ENCODE peak calls at places on chromosomes 6 and 20, in nine cellular contexts. S is OCI-LY7, X is keratinocyte, T is hepatocyte, C is H1, R is GM23338, D is GM23248, P is neural progenitor cell, O is astrocyte. N is an unnamed sample. For H3K4me1 and H3K79me2, the result is how much of the 10 kb centered on the place peaks cover.

GRCh38 chr6:85747654-85748053 is 105.0 kb upstream of the SYNCRIP start:
- DNase-seq in S (no peak), X (no peak), T (peak), C (no peak), R (no peak), D (peak), P (no peak), O (peak), N (no peak)

GRCh38 chr6:5499644-5500306 is 238.5 kb downstream of the FARS2 start:
- DNase-seq in S (no peak), X (no peak), T (no peak), C (no peak), R (no peak), D (peak), P (no peak), O (peak), N (no peak)

GRCh38 chr6:36615018-36615761 is 21.0 kb downstream of the SRSF3 start:
- DNase-seq in S (peak), X (no peak), T (peak), C (no peak), R (peak), D (peak), P (peak), O (no peak), N (peak)

GRCh38 chr6:3650959-3651697 is 100.4 kb downstream of the PXDC1 start:
- DNase-seq in S (no peak), X (no peak), T (peak), C (no peak), R (no peak), D (no peak), P (no peak), O (no peak), N (no peak)

GRCh38 chr20:50635676-50636600 is 55.4 kb downstream of the RIPOR3 start:
- DNase-seq in S (peak), X (no peak), T (peak), C (no peak), R (peak), D (peak), P (peak), O (no peak), N (peak)

GRCh38 chr6:163287626-163288025 is 126.9 kb upstream of the QKI start:
- DNase-seq in S (no peak), X (no peak), T (no peak), C (no peak), R (no peak), D (no peak), P (no peak), O (peak), N (no peak)

GRCh38 chr20:8389381-8390368 is 257.6 kb downstream of the PLCB1 start:
- DNase-seq in S (peak), X (no peak), T (peak), C (no peak), R (peak), D (peak), P (peak), O (peak), N (peak)

GRCh38 chr6:107809966-107810365 is 14.1 kb downstream of the SCML4 start:
- DNase-seq in S (no peak), X (no peak), T (no peak), C (no peak), R (no peak), D (no peak), P (no peak), O (no peak), N (no peak)

GRCh38 chr6:160960839-160961238 is 30.7 kb upstream of the MAP3K4 start:
- DNase-seq in S (no peak), X (no peak), T (no peak), C (no peak), R (no peak), D (no peak), P (no peak), O (no peak), N (no peak)

GRCh38 chr6:97841763-97842162 is 558.7 kb upstream of the MMS22L start:
- DNase-seq in S (no peak), X (no peak), T (no peak), C (no peak), R (no peak), D (peak), P (no peak), O (peak), N (no peak)

GRCh38 chr6:39815356-39815755 is 23.2 kb downstream of the DAAM2 start:
- DNase-seq in S (no peak), X (no peak), T (no peak), C (no peak), R (no peak), D (no peak), P (no peak), O (no peak), N (no peak)
- H3K4me1 ChIP-seq in S (half or more), X (under half), T (under half), C (under half), R (under half), D (under half), P (under half), O (under half), N (under half)

DNA sequence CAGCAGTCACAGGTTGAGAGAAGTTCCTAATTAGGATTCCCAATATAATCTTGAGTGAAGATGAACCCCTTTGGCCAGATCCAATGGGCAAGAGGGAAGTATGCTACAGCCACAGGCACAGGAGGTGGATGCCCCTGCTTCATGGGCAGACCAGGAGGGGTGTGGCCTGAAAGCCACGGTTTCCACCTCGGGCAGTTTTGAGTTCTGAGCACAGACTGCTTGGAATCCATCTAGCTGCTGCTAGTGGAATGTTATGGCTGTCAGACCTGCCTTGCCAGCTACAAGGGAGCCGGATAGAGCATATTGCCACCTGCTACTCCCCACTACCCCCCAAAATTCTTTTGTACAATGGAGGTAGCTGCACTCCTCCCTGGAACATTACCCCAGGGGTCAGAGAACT is 672.9 kb downstream of the HACE1 start:
- DNase-seq in S (no peak), X (no peak), T (no peak), C (no peak), R (no peak), D (no peak), P (no peak), O (no peak), N (no peak)
- H3K4me2 ChIP-seq in S (no peak), X (no peak), T (no peak), C (no peak), R (no peak), D (no peak), P (no peak), O (no peak), N (no peak)

GRCh38 chr6:156867121-156867520 is 89.9 kb downstream of the ARID1B start:
- DNase-seq in S (no peak), X (no peak), T (no peak), C (no peak), R (no peak), D (no peak), P (no peak), O (no peak), N (no peak)

GRCh38 chr6:156864557-156864956 is 87.4 kb downstream of the ARID1B start:
- DNase-seq in S (no peak), X (no peak), T (no peak), C (no peak), R (no peak), D (no peak), P (no peak), O (peak), N (no peak)

GRCh38 chr6:156863504-156863903 is 86.3 kb downstream of the ARID1B start:
- DNase-seq in S (no peak), X (no peak), T (no peak), C (no peak), R (no peak), D (no peak), P (no peak), O (no peak), N (no peak)

GRCh38 chr6:156866181-156866862 is 89.1 kb downstream of the ARID1B start:
- DNase-seq in S (peak), X (no peak), T (peak), C (no peak), R (no peak), D (no peak), P (no peak), O (peak), N (peak)

DNA sequence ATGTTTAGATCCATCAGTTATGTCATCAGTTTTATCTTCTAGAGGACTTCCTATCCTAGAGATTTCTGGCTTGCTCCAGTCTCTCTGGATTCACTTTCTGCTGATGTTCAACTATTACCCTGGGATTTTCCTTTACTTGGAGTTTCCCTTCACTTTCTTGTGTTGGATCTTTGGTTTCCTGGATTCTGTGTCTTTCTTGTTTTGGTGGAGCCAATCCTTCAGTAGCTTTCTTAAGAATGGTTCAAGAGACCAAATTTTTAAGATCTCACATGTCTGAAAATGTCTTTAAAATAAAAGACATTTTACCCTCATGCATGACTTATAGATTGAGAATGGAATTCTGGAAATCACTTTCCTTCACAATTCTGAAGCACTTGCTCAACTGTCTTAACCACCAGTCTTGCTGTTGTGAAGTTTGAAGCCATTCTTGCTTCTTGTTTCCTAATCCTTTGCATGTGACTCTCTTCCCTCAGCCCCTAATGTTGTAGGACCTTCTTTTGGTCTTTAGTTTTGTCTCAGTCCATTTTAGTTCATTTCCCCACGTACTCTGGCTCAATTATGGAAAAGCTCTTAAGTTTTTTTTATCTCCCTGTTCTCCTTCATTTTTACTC is 87.9 kb downstream of the ARID1B start:
- DNase-seq in S (no peak), X (no peak), T (no peak), C (no peak), R (no peak), D (peak), P (no peak), O (no peak), N (no peak)
- H3K79me2 ChIP-seq in S (half or more), X (half or more), T (half or more), C (half or more), R (half or more), D (half or more), P (half or more), O (half or more), N (half or more)

GRCh38 chr20:19973920-19974620 is 43.1 kb upstream of the NAA20 start:
- DNase-seq in S (no peak), X (no peak), T (peak), C (no peak), R (no peak), D (peak), P (no peak), O (peak), N (no peak)
- H3K4me1 ChIP-seq in S (under half), X (under half), T (under half), C (under half), R (under half), D (under half), P (under half), O (under half), N (under half)

DNA sequence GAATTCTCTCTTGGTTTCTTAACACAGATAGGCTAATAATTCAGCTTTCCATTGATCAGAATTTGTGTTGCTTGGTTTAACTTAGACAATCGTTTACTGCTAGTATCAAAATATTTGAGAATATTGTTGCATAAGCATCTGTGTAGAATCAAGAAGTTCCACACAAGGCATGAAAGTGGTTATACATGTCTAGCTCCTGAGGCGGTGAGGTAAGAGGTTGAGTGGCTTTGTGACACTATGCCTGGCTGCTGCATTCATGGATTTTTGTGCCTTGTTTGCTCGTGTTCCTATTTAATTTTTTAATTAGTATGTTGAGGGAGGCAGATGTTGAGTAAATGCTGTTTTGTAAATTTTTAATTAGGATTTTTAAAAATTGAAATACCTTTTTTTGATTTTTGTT is 10.2 kb downstream of the PKIB start:
- DNase-seq in S (no peak), X (no peak), T (no peak), C (no peak), R (no peak), D (no peak), P (no peak), O (no peak), N (no peak)
- H3K4me2 ChIP-seq in S (no peak), X (no peak), T (no peak), C (no peak), R (no peak), D (no peak), P (no peak), O (no peak), N (no peak)